ENCODE peak calls at places on chromosome 7, in five cellular contexts. Z is NCI-H2081 treated with DMSO at 0.1 percent for 48 hours; Y is NCI-H510A; S is NCI-H1092 treated with DMSO at 0.1 percent for 48 hours; A is stimulated activated CD4-positive, alpha-beta T cell treated with anti-CD3 and anti-CD28 coated beads, Interleukin-12 subunit alpha, Interleukin-12 subunit beta, amount 100 ng/mL, for 4 hours. B is an unnamed sample.

GRCh38 chr7:596071-596818 is 76.6 kb upstream of the PDGFA start:
- DNase-seq in Z (no peak), Y (no peak), S (no peak), A (no peak), B (no peak)

GRCh38 chr7:17907014-17907413 is 33.3 kb downstream of the SNX13 start:
- DNase-seq in Z (no peak), Y (no peak), S (no peak), A (no peak), B (peak)

GRCh38 chr7:122532406-122533269 is 166.3 kb downstream of the RNF133 start:
- DNase-seq in Z (no peak), Y (no peak), S (peak), A (no peak), B (no peak)

GRCh38 chr7:85529197-85529596 is 342.3 kb upstream of the SEMA3D start:
- DNase-seq in Z (no peak), Y (no peak), S (no peak), A (no peak), B (no peak)

GRCh38 chr7:24403557-24403956 is 119.6 kb downstream of the NPY start:
- DNase-seq in Z (no peak), Y (no peak), S (no peak), A (no peak), B (no peak)

GRCh38 chr7:139853576-139854511 is 24.8 kb downstream of the TBXAS1 start:
- DNase-seq in Z (no peak), Y (no peak), S (no peak), A (no peak), B (peak)

GRCh38 chr7:140484951-140485350 is 5.6 kb upstream of the MKRN1 start:
- DNase-seq in Z (no peak), Y (no peak), S (no peak), A (no peak), B (no peak)

GRCh38 chr7:116500071-116500853 is 724 bp downstream of the CAV2 start:
- DNase-seq in Z (no peak), Y (no peak), S (no peak), A (peak), B (peak)

GRCh38 chr7:135726911-135727673 is 894 bp downstream of the SLC13A4 start:
- DNase-seq in Z (no peak), Y (no peak), S (no peak), A (no peak), B (no peak)

GRCh38 chr7:266851-267840 is 22.8 kb upstream of the FOXL3 start:
- DNase-seq in Z (no peak), Y (no peak), S (peak), A (no peak), B (peak)

GRCh38 chr7:23012797-23013714 is 874 bp downstream of the HYCC1 start:
- DNase-seq in Z (no peak), Y (no peak), S (peak), A (no peak), B (peak)

GRCh38 chr7:1062296-1063294 is 18.2 kb downstream of the GPR146 start:
- DNase-seq in Z (no peak), Y (no peak), S (no peak), A (no peak), B (no peak)

GRCh38 chr7:92684274-92684673 is 94.1 kb upstream of the FAM133B start:
- DNase-seq in Z (no peak), Y (no peak), S (no peak), A (no peak), B (no peak)

GRCh38 chr7:90266808-90267207 is 21.8 kb downstream of the CFAP69 start:
- DNase-seq in Z (no peak), Y (no peak), S (no peak), A (no peak), B (no peak)

GRCh38 chr7:91512958-91513357 is 248.7 kb downstream of the FZD1 start:
- DNase-seq in Z (no peak), Y (no peak), S (no peak), A (no peak), B (peak)

GRCh38 chr7:109984726-109985125 is 1106.2 kb upstream of the LRRN3 start:
- DNase-seq in Z (no peak), Y (no peak), S (no peak), A (no peak), B (peak)

GRCh38 chr7:35839860-35840854 is 39.3 kb downstream of the SEPTIN7 start:
- DNase-seq in Z (no peak), Y (no peak), S (no peak), A (no peak), B (peak)

GRCh38 chr7:98621573-98622482 is 4.7 kb downstream of the NPTX2 start:
- DNase-seq in Z (no peak), Y (no peak), S (no peak), A (no peak), B (no peak)

GRCh38 chr7:80830584-80831319 is 88.1 kb downstream of the SEMA3C start:
- DNase-seq in Z (no peak), Y (no peak), S (no peak), A (no peak), B (peak)

GRCh38 chr7:23970193-23970592 is 260.2 kb downstream of the STK31 start:
- DNase-seq in Z (no peak), Y (no peak), S (no peak), A (no peak), B (peak)

GRCh38 chr7:106369816-106370215 is 85.0 kb upstream of the NAMPT start:
- DNase-seq in Z (no peak), Y (no peak), S (no peak), A (no peak), B (no peak)

GRCh38 chr7:128135275-128136214 is 104.3 kb upstream of the LRRC4 start:
- DNase-seq in Z (peak), Y (no peak), S (peak), A (peak), B (peak)

GRCh38 chr7:116836911-116837310 is 25.5 kb upstream of the CAPZA2 start:
- DNase-seq in Z (no peak), Y (no peak), S (no peak), A (no peak), B (no peak)

GRCh38 chr7:141133646-141134045 is 59.8 kb downstream of the TMEM178B start:
- DNase-seq in Z (no peak), Y (no peak), S (no peak), A (no peak), B (no peak)

GRCh38 chr7:30206466-30206865 is 71.7 kb downstream of the MTURN start:
- DNase-seq in Z (no peak), Y (no peak), S (no peak), A (no peak), B (peak)

GRCh38 chr7:105439174-105439893 is 50.6 kb upstream of the SRPK2 start:
- DNase-seq in Z (peak), Y (no peak), S (peak), A (no peak), B (peak)

GRCh38 chr7:68929712-68930395 is 668.4 kb upstream of the AUTS2 start:
- DNase-seq in Z (no peak), Y (no peak), S (no peak), A (no peak), B (no peak)

GRCh38 chr7:130904031-130904757 is 170.2 kb upstream of the KLF14 start:
- DNase-seq in Z (no peak), Y (no peak), S (no peak), A (no peak), B (peak)

GRCh38 chr7:70568674-70569334 is 563.1 kb upstream of the GALNT17 start:
- DNase-seq in Z (no peak), Y (no peak), S (peak), A (no peak), B (no peak)

GRCh38 chr7:44987996-44988395 is 9.2 kb upstream of the MYO1G start:
- DNase-seq in Z (no peak), Y (no peak), S (no peak), A (no peak), B (no peak)

GRCh38 chr7:54331311-54331710 is 210.9 kb upstream of the VSTM2A start:
- DNase-seq in Z (no peak), Y (no peak), S (no peak), A (no peak), B (no peak)

GRCh38 chr7:156065400-156065799 is 253.1 kb upstream of the SHH start:
- DNase-seq in Z (no peak), Y (no peak), S (no peak), A (no peak), B (no peak)

GRCh38 chr7:135330088-135330487 is 96.5 kb downstream of the STRA8 start:
- DNase-seq in Z (no peak), Y (no peak), S (no peak), A (no peak), B (no peak)